ENCODE peak calls at places on chromosomes 6 and 20, in four cellular contexts. R, B, X and I are unnamed samples.

GRCh38 chr6:143823463-143824006 is 19.6 kb upstream of the LTV1 start:
- DNase-seq in B (no peak), R (no peak), X (no peak), I (no peak)

GRCh38 chr6:13927203-13927602 is 2.5 kb downstream of the RNF182 start:
- DNase-seq in B (no peak), R (peak; percentile 22), X (no peak), I (peak; percentile 30)

GRCh38 chr6:52994789-52995078 is 350 bp downstream of the GSTA4 start:
- DNase-seq in X (peak; percentile 24), R (no peak), B (no peak), I (peak; percentile 57)

GRCh38 chr6:28587011-28587745 is 61.5 kb downstream of the GPX5 start:
- DNase-seq in R (peak; percentile 92), X (peak; percentile 48), B (peak; percentile 47), I (peak; percentile 91)

GRCh38 chr6:124722479-124722878 is 239.8 kb upstream of the RNF217 start:
- DNase-seq in B (no peak), X (no peak), R (no peak), I (peak; percentile 11)

GRCh38 chr6:42984924-42985475 is 630 bp downstream of the PPP2R5D start:
- DNase-seq in B (no peak), X (peak; percentile 35), R (peak; percentile 51), I (peak; percentile 65)

GRCh38 chr6:32664827-32665362 is 1.6 kb downstream of the HLA-DQB1 start:
- DNase-seq in B (no peak), X (no peak), R (peak; percentile 0), I (peak; percentile 65)

GRCh38 chr20:57006411-57007170 is 259.9 kb downstream of the BMP7 start:
- DNase-seq in X (no peak), R (peak; percentile 86), B (peak; percentile 60), I (no peak)

GRCh38 chr20:50624351-50625016 is 66.9 kb downstream of the RIPOR3 start:
- DNase-seq in X (no peak), B (no peak), R (no peak), I (no peak)

GRCh38 chr6:108711831-108712230 is 136.4 kb upstream of the ARMC2 start:
- DNase-seq in X (no peak), B (no peak), R (no peak), I (no peak)

GRCh38 chr20:62571667-62572344 is 70.5 kb upstream of the SLCO4A1 start:
- DNase-seq in R (peak; percentile 65), X (no peak), B (no peak), I (peak; percentile 61)

DNA sequence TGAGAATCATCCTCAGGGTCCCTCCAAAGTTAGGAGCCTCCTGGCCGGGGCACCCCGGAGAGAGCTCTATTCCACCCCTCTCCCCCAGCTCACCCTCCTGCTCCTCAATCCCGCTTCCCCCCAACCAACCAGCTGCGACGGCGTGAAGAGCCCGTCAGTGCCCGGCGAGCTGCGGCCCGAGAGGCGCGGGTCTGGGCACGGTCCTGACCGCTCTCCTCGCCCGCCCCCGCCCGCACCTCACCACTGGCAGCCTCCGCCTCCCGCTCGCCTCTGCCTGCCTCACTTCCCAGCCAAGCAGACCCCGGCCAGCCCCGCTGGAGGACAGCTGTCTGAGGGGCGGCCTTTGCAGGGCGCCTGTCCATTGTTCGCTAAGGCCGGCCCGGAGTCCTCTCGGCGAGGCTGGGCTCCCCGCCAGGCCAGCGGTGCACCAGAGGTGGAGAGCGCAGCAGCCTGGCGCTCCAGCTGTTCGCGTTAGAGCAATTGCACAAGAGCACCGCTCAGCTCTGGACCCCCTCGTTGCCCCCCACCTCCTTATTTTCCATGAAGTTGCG is 1.2 kb downstream of the SOBP start:
- DNase-seq in R (peak; percentile 61), B (no peak), X (peak; percentile 65), I (peak; percentile 80)
- H3K4me3 ChIP-seq in R (peak overlapping the region; percentile 9), B (peak overlapping the region; percentile 72), X (peak overlapping the region; percentile 83), I (peak overlapping the region; percentile 94)

DNA sequence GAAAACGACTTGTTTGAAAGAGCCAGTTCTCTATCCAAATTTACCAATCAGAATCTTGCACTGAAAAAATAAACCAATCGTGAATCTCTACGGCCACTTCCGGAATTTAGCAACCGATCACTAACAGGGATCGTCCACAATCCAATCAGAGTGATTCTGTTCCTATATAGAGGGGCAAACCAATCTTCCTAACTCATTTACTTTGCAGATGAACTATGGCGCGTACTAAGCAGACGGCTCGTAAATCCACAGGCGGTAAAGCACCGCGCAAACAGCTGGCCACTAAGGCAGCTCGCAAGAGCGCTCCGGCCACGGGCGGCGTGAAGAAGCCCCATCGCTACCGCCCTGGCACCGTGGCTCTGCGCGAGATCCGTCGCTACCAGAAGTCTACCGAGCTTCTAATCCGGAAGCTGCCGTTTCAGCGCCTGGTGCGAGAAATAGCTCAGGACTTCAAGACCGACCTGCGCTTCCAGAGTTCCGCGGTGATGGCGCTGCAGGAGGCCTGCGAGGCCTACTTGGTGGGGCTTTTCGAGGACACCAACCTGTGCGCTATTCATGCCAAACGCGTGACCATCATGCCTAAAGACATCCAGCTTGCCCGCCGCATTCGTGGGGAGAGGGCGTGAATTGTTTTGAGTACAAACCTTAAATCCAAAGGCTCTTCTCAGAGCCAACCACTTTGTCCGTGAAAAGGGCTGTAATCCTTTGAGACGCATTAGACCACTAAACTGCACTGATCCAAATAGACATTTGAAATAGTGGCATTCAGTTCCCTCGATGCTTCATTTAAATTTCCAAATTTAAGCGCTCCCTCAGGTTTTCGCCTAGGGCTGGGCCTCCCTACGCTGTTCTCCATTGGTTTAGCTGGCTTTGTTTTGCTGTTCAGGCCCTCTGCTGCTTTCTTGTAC is 138.0 kb downstream of the HFE start:
- DNase-seq in R (peak; percentile 99), B (no peak), X (peak; percentile 93), I (peak; percentile 84)
- H3K4me3 ChIP-seq in R (peak overlapping the region; percentile 85), B (no peak overlapping the region), X (peak overlapping the region; percentile 51), I (peak overlapping the region; percentile 52)

DNA sequence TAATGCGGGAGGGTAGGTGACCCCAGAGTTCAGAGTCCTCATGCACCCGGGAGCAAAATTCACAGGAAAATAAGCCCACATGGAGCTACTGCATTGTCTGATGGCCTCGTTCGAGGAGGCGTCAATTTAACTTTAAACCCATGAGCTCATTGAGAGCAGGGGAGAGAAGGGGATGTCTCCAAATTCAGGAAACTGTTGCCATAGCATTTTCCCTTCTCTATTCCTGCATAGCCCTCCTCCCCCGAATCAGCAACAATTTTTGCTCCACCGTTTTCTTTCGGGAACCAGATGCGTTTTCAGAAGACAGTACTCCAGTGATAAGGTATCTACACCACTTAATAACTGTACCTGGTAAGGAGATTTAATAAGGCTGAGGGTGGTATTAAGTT is 324 bp upstream of the LAMP5 start:
- DNase-seq in R (no peak), B (no peak), X (no peak), I (peak; percentile 66)
- H3K4me3 ChIP-seq in R (no peak overlapping the region), B (peak overlapping the region; percentile 35), X (no peak overlapping the region), I (peak overlapping the region; percentile 65)

GRCh38 chr6:77466055-77467028 is 3.1 kb upstream of the HTR1B start:
- DNase-seq in X (peak; percentile 80), B (no peak), R (peak; percentile 85), I (peak; percentile 86)
- H3K4me3 ChIP-seq in X (peak overlapping the region; percentile 56), B (peak overlapping the region; percentile 74), R (peak overlapping the region; percentile 48), I (peak overlapping the region; percentile 84)